ENCODE peak calls at places on chromosome X, in five cellular contexts. One of them, this sample, is unnamed.

GRCh38 chrX:1246816-1247215 is 21.8 kb upstream of the CSF2RA start:
- DNase-seq in GM12891: peak; percentile 57
- DNase-seq in A549: peak; percentile 88
- DNase-seq in right lobe of liver: peak; percentile 75
- DNase-seq in NB4: peak; percentile 79
- DNase-seq in this sample: peak; percentile 84

GRCh38 chrX:94400488-94400887 is 726.5 kb downstream of the FAM133A start:
- DNase-seq in right lobe of liver: no peak
- DNase-seq in A549: no peak
- DNase-seq in NB4: no peak
- DNase-seq in GM12891: no peak
- DNase-seq in this sample: no peak

GRCh38 chrX:154300815-154301214 is 5.2 kb downstream of the TKTL1 start:
- DNase-seq in GM12891: no peak
- DNase-seq in NB4: peak; percentile 72
- DNase-seq in right lobe of liver: no peak
- DNase-seq in A549: no peak
- DNase-seq in this sample: no peak

GRCh38 chrX:112247714-112248113 is 165.1 kb upstream of the TRPC5 start:
- DNase-seq in right lobe of liver: no peak
- DNase-seq in A549: no peak
- DNase-seq in NB4: no peak
- DNase-seq in GM12891: no peak
- DNase-seq in this sample: no peak

GRCh38 chrX:14029039-14029424 is 660 bp downstream of the GEMIN8 start:
- DNase-seq in A549: no peak
- DNase-seq in right lobe of liver: no peak
- DNase-seq in NB4: peak; percentile 44
- DNase-seq in GM12891: no peak
- DNase-seq in this sample: no peak

GRCh38 chrX:41923925-41924693 is 755 bp upstream of the CASK start:
- DNase-seq in NB4: peak; percentile 3
- DNase-seq in A549: peak; percentile 68
- DNase-seq in GM12891: no peak
- DNase-seq in right lobe of liver: peak; percentile 43
- DNase-seq in this sample: peak; percentile 14

GRCh38 chrX:19560611-19561010 is 45.3 kb upstream of the MAP3K15 start:
- DNase-seq in right lobe of liver: no peak
- DNase-seq in A549: no peak
- DNase-seq in GM12891: no peak
- DNase-seq in NB4: no peak
- DNase-seq in this sample: no peak

GRCh38 chrX:152904151-152905080 is 6.5 kb downstream of the ZNF185 start:
- DNase-seq in NB4: peak; percentile 41
- DNase-seq in GM12891: peak; percentile 43
- DNase-seq in right lobe of liver: no peak
- DNase-seq in A549: peak; percentile 44
- DNase-seq in this sample: peak; percentile 81

GRCh38 chrX:126815816-126816215 is 3.7 kb upstream of the PRR32 start:
- DNase-seq in GM12891: no peak
- DNase-seq in right lobe of liver: no peak
- DNase-seq in A549: no peak
- DNase-seq in NB4: no peak
- DNase-seq in this sample: no peak

GRCh38 chrX:109777749-109778148 is 44.7 kb upstream of the ACSL4 start:
- DNase-seq in A549: no peak
- DNase-seq in NB4: no peak
- DNase-seq in GM12891: no peak
- DNase-seq in right lobe of liver: no peak
- DNase-seq in this sample: no peak

GRCh38 chrX:72715546-72715945 is 1.4 kb upstream of the PHKA1 start:
- DNase-seq in A549: no peak
- DNase-seq in NB4: no peak
- DNase-seq in right lobe of liver: no peak
- DNase-seq in GM12891: no peak
- DNase-seq in this sample: no peak

GRCh38 chrX:25005382-25006185 is 10.2 kb downstream of the ARX start:
- DNase-seq in right lobe of liver: no peak
- DNase-seq in NB4: no peak
- DNase-seq in A549: no peak
- DNase-seq in GM12891: no peak
- DNase-seq in this sample: no peak

GRCh38 chrX:15114865-15115566 is 154.9 kb downstream of the ASB9 start:
- DNase-seq in right lobe of liver: no peak
- DNase-seq in NB4: no peak
- DNase-seq in A549: no peak
- DNase-seq in GM12891: no peak
- DNase-seq in this sample: no peak

GRCh38 chrX:24259544-24260240 is 54.2 kb downstream of the SUPT20HL2 start:
- DNase-seq in A549: peak; percentile 76
- DNase-seq in NB4: peak; percentile 73
- DNase-seq in right lobe of liver: peak; percentile 50
- DNase-seq in GM12891: no peak
- DNase-seq in this sample: peak; percentile 49

GRCh38 chrX:63330681-63331080 is 20.5 kb downstream of the SPIN4 start:
- DNase-seq in NB4: peak; percentile 74
- DNase-seq in GM12891: no peak
- DNase-seq in right lobe of liver: no peak
- DNase-seq in A549: peak; percentile 23
- DNase-seq in this sample: no peak

GRCh38 chrX:11944486-11944885 is 186.4 kb downstream of the MSL3 start:
- DNase-seq in right lobe of liver: no peak
- DNase-seq in NB4: peak; percentile 26
- DNase-seq in A549: peak; percentile 53
- DNase-seq in GM12891: peak; percentile 2
- DNase-seq in this sample: no peak

GRCh38 chrX:19666950-19667349 is 151.6 kb upstream of the MAP3K15 start:
- DNase-seq in NB4: no peak
- DNase-seq in GM12891: no peak
- DNase-seq in right lobe of liver: no peak
- DNase-seq in A549: no peak
- DNase-seq in this sample: no peak

GRCh38 chrX:119427024-119427794 is 28.1 kb downstream of the SLC25A43 start:
- DNase-seq in NB4: peak; percentile 87
- DNase-seq in right lobe of liver: peak; percentile 61
- DNase-seq in A549: peak; percentile 19
- DNase-seq in GM12891: peak; percentile 26
- DNase-seq in this sample: peak; percentile 46

GRCh38 chrX:33831211-33831610 is 300.9 kb downstream of the FAM47A start:
- DNase-seq in right lobe of liver: no peak
- DNase-seq in A549: no peak
- DNase-seq in NB4: no peak
- DNase-seq in GM12891: no peak
- DNase-seq in this sample: no peak

GRCh38 chrX:110219920-110220319 is 98.0 kb downstream of the AMMECR1 start:
- DNase-seq in A549: peak; percentile 58
- DNase-seq in NB4: no peak
- DNase-seq in right lobe of liver: no peak
- DNase-seq in GM12891: no peak
- DNase-seq in this sample: no peak

GRCh38 chrX:2547746-2548145 is 47.0 kb upstream of the DHRSX start:
- DNase-seq in NB4: peak; percentile 20
- DNase-seq in right lobe of liver: no peak
- DNase-seq in A549: no peak
- DNase-seq in GM12891: no peak
- DNase-seq in this sample: no peak

GRCh38 chrX:49043220-49043986 is at the start of gene TFE3:
- DNase-seq in GM12891: peak; percentile 71
- DNase-seq in NB4: peak; percentile 98
- DNase-seq in right lobe of liver: peak; percentile 97
- DNase-seq in A549: peak; percentile 99
- DNase-seq in this sample: peak; percentile 98
- TF ChIP-seq POLR2A in GM12891: no peak
- TF ChIP-seq POLR2A in NB4: no peak
- TF ChIP-seq POLR2A in right lobe of liver: peak; percentile 77
- TF ChIP-seq POLR2A in A549: peak; percentile 31
- TF ChIP-seq POLR2A in this sample: peak; percentile 83

GRCh38 chrX:103629295-103630170 is 758 bp downstream of the TCEAL1 start:
- DNase-seq in NB4: peak; percentile 22
- DNase-seq in A549: peak; percentile 86
- DNase-seq in GM12891: no peak
- DNase-seq in right lobe of liver: peak; percentile 62
- DNase-seq in this sample: peak; percentile 64
- TF ChIP-seq POLR2A in NB4: no peak
- TF ChIP-seq POLR2A in A549: peak; percentile 68
- TF ChIP-seq POLR2A in GM12891: peak; percentile 62
- TF ChIP-seq POLR2A in right lobe of liver: peak; percentile 55
- TF ChIP-seq POLR2A in this sample: no peak

GRCh38 chrX:123425471-123425870 is 241.4 kb downstream of the GRIA3 start:
- DNase-seq in NB4: no peak
- DNase-seq in A549: no peak
- DNase-seq in right lobe of liver: no peak
- DNase-seq in GM12891: no peak
- DNase-seq in this sample: no peak
- TF ChIP-seq POLR2A in NB4: no peak
- TF ChIP-seq POLR2A in A549: no peak
- TF ChIP-seq POLR2A in right lobe of liver: no peak
- TF ChIP-seq POLR2A in GM12891: no peak
- TF ChIP-seq POLR2A in this sample: no peak

DNA sequence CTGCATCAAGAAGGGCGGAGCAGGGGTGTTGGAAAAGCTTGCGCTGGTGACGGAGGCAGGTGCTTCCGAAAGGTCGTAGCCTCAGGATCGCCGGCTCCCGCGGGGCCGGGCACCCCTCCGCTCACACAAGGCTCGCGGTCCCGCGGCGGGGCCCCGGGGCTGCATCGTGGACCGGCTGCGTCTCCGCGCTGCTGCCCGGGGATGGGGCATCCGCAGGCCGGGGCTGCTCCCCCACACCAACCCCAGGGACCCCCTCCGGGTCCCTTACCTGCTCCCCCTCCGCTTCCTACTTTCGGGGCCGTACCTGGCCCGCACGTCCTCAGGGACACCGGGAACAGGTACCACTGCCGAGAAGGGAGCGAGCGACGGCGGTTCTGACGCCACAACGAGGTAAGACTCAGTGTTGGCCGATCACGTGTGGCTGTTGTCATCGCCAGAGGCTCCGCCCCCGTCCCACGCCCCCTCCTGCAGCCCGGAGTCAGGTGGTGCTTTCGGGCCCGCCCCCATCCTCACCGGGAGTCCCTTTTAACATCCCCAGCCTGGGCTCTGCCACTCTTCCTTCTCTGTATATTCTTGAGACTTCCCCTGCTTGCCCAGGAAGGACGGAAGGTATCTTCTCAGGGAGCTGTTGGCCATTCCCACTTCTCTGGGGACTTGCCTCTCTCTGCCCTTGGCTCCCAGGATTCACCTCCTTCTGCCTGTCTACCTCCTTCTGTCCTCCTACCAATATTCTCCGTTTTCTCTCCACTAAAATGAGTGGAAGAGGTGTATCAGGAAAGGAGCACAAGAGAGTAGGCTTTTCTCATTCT is at the start of gene BEX2:
- DNase-seq in NB4: no peak
- DNase-seq in right lobe of liver: peak; percentile 40
- DNase-seq in GM12891: peak; percentile 54
- DNase-seq in A549: peak; percentile 60
- DNase-seq in this sample: peak; percentile 79
- TF ChIP-seq POLR2A in NB4: no peak
- TF ChIP-seq POLR2A in right lobe of liver: no peak
- TF ChIP-seq POLR2A in GM12891: no peak
- TF ChIP-seq POLR2A in A549: no peak
- TF ChIP-seq POLR2A in this sample: peak; percentile 88

GRCh38 chrX:149504915-149505651 is at the start of gene IDS:
- DNase-seq in A549: peak; percentile 88
- DNase-seq in NB4: peak; percentile 93
- DNase-seq in right lobe of liver: peak; percentile 89
- DNase-seq in GM12891: peak; percentile 49
- DNase-seq in this sample: peak; percentile 87
- TF ChIP-seq POLR2A in A549: peak; percentile 75
- TF ChIP-seq POLR2A in NB4: peak; percentile 68
- TF ChIP-seq POLR2A in right lobe of liver: peak; percentile 93
- TF ChIP-seq POLR2A in GM12891: peak; percentile 78
- TF ChIP-seq POLR2A in this sample: peak; percentile 97

DNA sequence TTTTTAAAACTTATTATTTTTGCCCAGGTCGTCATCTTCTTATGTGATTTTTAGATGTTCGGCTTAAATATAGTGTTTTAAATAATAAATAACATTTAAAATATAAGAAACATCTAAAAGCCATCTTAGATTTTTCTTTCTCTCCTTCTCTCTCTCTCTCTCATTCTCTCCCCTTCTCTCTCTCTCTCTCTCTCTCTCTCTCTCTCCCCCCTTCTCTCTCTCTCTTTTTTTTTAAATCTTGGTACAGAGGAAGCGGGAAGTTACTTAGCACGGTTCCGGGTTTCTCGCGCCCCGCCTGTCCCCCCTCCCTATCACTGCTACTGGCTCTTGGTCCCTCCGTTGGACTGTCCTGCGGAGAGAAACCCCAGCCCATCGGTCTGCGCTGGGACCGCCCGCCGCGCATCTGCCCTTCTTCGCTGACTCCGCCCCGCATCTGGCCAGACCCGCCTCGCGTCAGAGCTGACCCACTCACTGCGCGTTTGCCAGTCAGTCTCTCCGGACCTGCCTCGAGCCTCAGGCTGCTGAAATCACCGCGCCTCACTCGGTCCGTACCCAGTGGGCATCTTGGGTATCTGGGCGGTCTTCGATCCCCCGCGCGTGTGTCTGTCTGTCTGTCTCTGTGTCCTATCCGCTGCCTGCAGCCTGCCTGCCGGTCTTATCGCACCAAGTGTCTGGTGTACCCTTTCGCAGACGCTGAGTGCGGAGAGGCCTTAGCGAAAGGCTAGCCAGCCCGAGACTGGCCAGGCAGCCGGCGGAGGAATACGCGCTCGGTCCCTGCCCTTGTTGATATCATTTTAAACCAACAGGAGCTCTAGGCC is at the start of gene PABPC5:
- DNase-seq in right lobe of liver: peak; percentile 46
- DNase-seq in GM12891: no peak
- DNase-seq in NB4: no peak
- DNase-seq in A549: peak; percentile 35
- DNase-seq in this sample: peak; percentile 90
- TF ChIP-seq POLR2A in right lobe of liver: no peak
- TF ChIP-seq POLR2A in GM12891: no peak
- TF ChIP-seq POLR2A in NB4: no peak
- TF ChIP-seq POLR2A in A549: no peak
- TF ChIP-seq POLR2A in this sample: peak; percentile 94

GRCh38 chrX:22589845-22590244 is 317.1 kb downstream of the CBLL2 start:
- DNase-seq in right lobe of liver: no peak
- DNase-seq in A549: no peak
- DNase-seq in NB4: no peak
- DNase-seq in GM12891: no peak
- DNase-seq in this sample: no peak
- TF ChIP-seq POLR2A in right lobe of liver: no peak
- TF ChIP-seq POLR2A in A549: no peak
- TF ChIP-seq POLR2A in NB4: no peak
- TF ChIP-seq POLR2A in GM12891: no peak
- TF ChIP-seq POLR2A in this sample: no peak

GRCh38 chrX:134548257-134548732 is 88.3 kb downstream of the HPRT1 start:
- DNase-seq in GM12891: no peak
- DNase-seq in A549: no peak
- DNase-seq in right lobe of liver: no peak
- DNase-seq in NB4: peak; percentile 51
- DNase-seq in this sample: no peak
- TF ChIP-seq POLR2A in GM12891: no peak
- TF ChIP-seq POLR2A in A549: no peak
- TF ChIP-seq POLR2A in right lobe of liver: no peak
- TF ChIP-seq POLR2A in NB4: peak; percentile 25
- TF ChIP-seq POLR2A in this sample: no peak